ENCODE peak calls at places on chromosomes 1 and 21, in ten cellular contexts. T is sigmoid colon, Z is heart left ventricle, M is transverse colon, D is BJ, R is brain microvascular endothelial cell, G is Peyer's patch, Q is stomach, A is upper lobe of right lung, S is nephron progenitor cell. N is an unnamed sample.

GRCh38 chr1:209389258-209389657 is 194.3 kb upstream of the CAMK1G start:
- DNase-seq in T (no peak), Z (no peak), M (no peak), D (no peak), R (peak), G (no peak), Q (no peak), A (no peak), S (no peak), N (no peak)

GRCh38 chr1:77978293-77978968 is 441 bp downstream of the FUBP1 start:
- DNase-seq in T (peak), Z (peak), M (peak), D (no peak), R (peak), G (no peak), Q (peak), A (no peak), S (peak), N (peak)

GRCh38 chr1:26353210-26353859 is 595 bp downstream of the CRYBG2 start:
- DNase-seq in T (no peak), Z (no peak), M (no peak), D (no peak), R (no peak), G (no peak), Q (no peak), A (no peak), S (no peak), N (no peak)

GRCh38 chr1:165403835-165404482 is 41.0 kb downstream of the RXRG start:
- DNase-seq in T (no peak), Z (peak), M (no peak), D (no peak), R (peak), G (no peak), Q (peak), A (no peak), S (peak), N (peak)

GRCh38 chr1:55071477-55071876 is 32.1 kb downstream of the PCSK9 start:
- DNase-seq in T (no peak), Z (no peak), M (no peak), D (no peak), R (peak), G (no peak), Q (no peak), A (no peak), S (peak), N (no peak)

GRCh38 chr1:63772876-63773275 is 941 bp upstream of the ROR1 start:
- DNase-seq in T (no peak), Z (no peak), M (no peak), D (no peak), R (no peak), G (no peak), Q (no peak), A (no peak), S (no peak), N (no peak)

GRCh38 chr1:25875154-25875855 is at the start of gene PAQR7:
- DNase-seq in T (peak), Z (peak), M (peak), D (no peak), R (peak), G (peak), Q (peak), A (peak), S (peak), N (peak)

GRCh38 chr1:241323510-241323909 is 33.5 kb downstream of the RGS7 start:
- DNase-seq in T (no peak), Z (peak), M (peak), D (no peak), R (peak), G (no peak), Q (peak), A (no peak), S (peak), N (peak)

GRCh38 chr1:61951731-61952585 is 209.7 kb downstream of the PATJ start:
- DNase-seq in T (no peak), Z (peak), M (no peak), D (no peak), R (peak), G (no peak), Q (no peak), A (no peak), S (no peak), N (no peak)

GRCh38 chr1:15454256-15454655 is 2.3 kb upstream of the CELA2A start:
- DNase-seq in T (no peak), Z (no peak), M (no peak), D (no peak), R (peak), G (no peak), Q (peak), A (no peak), S (no peak), N (no peak)

GRCh38 chr1:99640672-99641071 is 5.2 kb upstream of the PALMD start:
- DNase-seq in T (no peak), Z (no peak), M (no peak), D (no peak), R (no peak), G (no peak), Q (no peak), A (no peak), S (no peak), N (no peak)

DNA sequence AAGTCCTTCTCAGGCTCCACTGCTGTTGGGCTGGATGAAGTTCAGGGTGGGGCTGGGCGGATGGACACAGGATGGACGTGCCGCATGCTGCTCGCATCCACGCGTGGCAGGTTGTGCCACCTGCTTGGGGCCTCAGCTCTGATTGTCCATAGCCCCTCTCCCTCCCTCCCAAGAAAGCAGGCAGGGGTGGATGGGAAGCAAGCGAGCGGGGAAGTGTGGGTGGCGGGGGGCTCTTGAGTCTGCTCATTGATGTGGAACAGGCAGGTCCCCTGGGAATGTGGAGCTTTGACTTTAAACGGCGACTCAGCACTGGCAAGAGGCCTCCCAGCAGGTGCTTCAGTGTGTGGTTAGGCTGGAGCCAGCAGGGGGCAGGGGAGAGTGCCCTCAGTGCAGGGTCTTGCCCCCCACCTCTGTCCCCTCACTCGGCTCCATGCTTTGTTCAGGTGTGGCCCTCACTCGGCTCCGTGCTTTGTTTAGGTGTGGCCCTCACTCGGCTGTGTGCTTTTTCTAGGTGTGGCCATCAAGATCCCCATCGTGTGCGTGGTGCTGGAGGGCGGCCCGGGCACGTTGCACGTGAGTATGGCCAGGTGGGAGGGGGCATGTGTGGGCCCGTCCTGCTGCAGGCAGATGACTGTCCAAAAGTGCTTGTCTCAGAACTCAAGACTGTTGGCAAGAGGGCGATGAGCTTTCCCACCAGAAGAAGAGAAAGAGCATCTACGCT is 23.9 kb downstream of the TRPM2 start:
- DNase-seq in T (no peak), Z (no peak), M (no peak), D (no peak), R (no peak), G (peak), Q (no peak), A (peak), S (no peak), N (no peak)
- TF ChIP-seq CTCF in T (no peak), Z (no peak), M (no peak), D (no peak), R (no peak), G (no peak), Q (no peak), A (no peak), S (no peak), N (peak)

DNA sequence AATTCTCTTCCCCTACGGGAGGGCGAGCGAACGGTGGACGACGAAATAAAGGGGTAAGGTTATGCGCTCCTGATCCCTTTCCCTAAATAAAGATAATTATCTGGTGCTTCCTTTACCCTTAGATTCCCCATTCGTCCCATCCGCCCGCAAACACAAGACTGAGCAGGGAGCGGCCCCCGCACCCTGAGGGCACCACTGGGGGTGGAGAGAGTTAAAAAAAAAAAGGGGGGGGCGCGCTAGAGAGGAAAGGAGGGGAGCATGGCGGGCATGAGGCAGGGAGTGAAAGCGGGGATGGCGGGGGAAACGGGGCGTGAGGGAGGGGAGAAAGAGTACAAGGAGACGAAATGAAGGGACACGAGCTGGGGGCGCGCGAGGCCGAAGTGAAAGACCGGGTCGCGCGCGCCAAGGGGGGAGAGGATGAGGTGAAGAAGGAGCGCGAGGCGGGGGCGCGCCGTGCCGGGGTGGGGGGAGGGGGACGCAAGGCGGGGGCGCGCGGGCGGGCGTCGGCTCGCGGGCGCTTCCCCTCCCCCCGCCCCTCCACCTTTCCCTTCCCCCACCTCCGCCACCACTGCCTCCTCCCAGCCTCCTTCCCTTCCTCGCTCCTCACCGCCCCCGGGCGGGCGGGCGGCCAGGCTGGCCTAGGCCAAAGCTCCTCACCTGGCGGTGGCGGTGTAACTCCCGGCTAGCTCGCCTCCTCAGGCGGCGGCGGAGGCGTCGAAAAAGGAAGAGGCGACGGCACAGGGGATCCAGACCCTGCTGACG is 515 bp downstream of the GATAD2B start:
- DNase-seq in T (no peak), Z (peak), M (no peak), D (no peak), R (no peak), G (no peak), Q (peak), A (no peak), S (peak), N (peak)
- TF ChIP-seq CTCF in T (no peak), Z (no peak), M (no peak), D (peak), R (peak), G (no peak), Q (no peak), A (no peak), S (no peak), N (peak)

DNA sequence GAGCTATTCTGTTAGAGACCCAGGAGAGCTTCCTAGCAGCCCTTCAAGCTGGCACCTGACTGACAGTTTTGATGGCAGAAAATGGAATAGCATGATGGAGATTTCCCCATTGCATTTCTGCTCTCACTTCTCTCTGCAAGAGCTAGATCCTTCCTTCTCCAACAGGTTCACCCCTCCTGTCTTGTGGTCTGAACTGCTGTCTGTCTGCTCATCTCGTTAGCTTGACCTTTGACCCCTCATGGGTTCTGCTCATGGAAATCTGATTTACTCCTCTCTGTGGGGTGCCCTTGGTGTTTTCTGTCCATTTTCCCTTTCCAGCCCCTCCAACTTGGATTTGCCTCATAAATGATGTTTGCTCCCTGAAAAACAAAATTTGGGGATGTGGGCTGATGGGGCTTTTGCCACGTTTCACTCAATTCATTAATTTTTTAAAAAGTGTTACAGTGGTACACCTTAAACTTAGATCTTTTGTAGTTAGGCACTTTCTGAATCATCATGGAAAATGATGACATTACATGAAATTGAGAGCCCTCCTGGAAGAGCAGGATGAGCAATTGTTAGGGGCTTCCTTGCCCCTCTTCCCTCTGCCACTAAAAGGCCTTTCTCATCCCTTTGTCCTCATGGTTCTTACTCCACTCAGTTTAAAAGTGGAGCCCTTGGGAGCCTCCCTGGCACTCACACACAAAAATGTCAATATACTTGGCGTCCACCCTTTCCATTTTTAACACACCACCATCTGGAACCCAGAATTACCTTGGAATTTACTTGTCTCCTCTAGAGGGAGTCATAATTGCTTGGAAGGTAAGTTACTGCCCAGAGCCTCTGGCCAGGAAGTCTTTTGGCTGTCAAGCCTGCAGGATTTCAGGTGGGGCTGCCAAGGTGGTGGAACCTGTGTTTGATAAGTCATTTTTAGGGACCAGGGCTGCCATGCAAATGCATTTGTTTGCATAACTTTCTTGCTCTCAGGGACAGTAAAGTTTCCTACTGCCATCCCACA is 31.9 kb upstream of the IL19 start:
- DNase-seq in T (no peak), Z (no peak), M (no peak), D (no peak), R (no peak), G (no peak), Q (peak), A (no peak), S (no peak), N (no peak)
- TF ChIP-seq CTCF in T (no peak), Z (peak), M (no peak), D (peak), R (peak), G (no peak), Q (peak), A (peak), S (no peak), N (peak)

GRCh38 chr1:3350441-3351261 is 103.8 kb upstream of the ARHGEF16 start:
- DNase-seq in T (peak), Z (peak), M (no peak), D (no peak), R (no peak), G (no peak), Q (peak), A (no peak), S (no peak), N (no peak)
- TF ChIP-seq CTCF in T (peak), Z (peak), M (no peak), D (no peak), R (peak), G (no peak), Q (no peak), A (no peak), S (no peak), N (no peak)

GRCh38 chr1:59045137-59045536 is 251.8 kb upstream of the FGGY start:
- DNase-seq in T (no peak), Z (no peak), M (no peak), D (no peak), R (no peak), G (no peak), Q (no peak), A (no peak), S (no peak), N (no peak)
- TF ChIP-seq CTCF in T (no peak), Z (no peak), M (no peak), D (no peak), R (no peak), G (no peak), Q (no peak), A (no peak), S (no peak), N (no peak)

DNA sequence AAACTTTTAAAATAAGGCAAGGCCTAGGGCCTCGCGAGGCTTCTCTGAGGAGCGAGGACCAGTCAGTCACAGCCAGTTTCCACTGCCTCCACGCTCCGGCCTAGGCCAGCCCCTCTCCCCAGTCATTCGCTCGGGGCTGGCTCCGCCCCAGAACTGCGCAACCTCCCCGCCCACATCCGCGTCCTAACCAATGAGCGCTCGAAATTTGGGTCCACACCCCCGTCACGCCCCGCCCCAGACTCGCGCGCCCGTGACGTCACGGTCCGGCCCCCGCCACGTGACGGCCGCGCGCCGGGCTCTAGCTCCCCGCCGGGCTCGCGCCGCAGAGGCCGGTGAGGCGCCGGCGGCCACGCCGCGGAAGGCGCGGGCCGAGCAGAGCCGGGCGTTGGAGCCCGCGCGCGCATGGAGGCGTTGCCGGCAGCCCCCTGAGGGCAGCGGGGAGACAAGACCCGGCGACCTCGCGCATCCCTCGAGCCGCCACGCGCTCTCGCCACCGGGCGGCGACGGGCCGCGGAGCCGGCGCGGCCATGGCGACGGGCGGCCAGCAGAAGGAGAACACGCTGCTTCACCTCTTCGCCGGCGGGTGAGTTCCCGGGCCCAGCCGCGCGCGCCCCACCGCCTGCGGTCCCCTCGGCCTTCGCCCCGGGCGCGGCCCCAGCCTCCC is at the start of gene SLC25A33:
- DNase-seq in T (peak), Z (peak), M (peak), D (peak), R (peak), G (peak), Q (peak), A (peak), S (peak), N (peak)
- TF ChIP-seq CTCF in T (no peak), Z (peak), M (no peak), D (no peak), R (no peak), G (no peak), Q (no peak), A (no peak), S (no peak), N (peak)